ENCODE peak calls at places on chromosomes 7 and 10, in six cellular contexts. A, R, Z, W, O and E are unnamed samples.

GRCh38 chr10:90313548-90314325 is 544.1 kb downstream of the HTR7 start:
- DNase-seq in W (no peak), R (no peak), O (no peak), A (no peak), Z (peak), E (no peak)

GRCh38 chr10:33145451-33146188 is 187.6 kb upstream of the ITGB1 start:
- DNase-seq in W (peak), Z (no peak), O (no peak), A (no peak), R (no peak), E (no peak)

GRCh38 chr10:44976352-44977198 is 2.0 kb downstream of the DEPP1 start:
- DNase-seq in A (no peak), O (no peak), W (no peak), Z (no peak), R (no peak), E (no peak)

GRCh38 chr7:7595451-7595850 is 28.8 kb downstream of the MIOS start:
- DNase-seq in Z (peak), O (no peak), R (peak), A (peak), W (peak), E (peak)

GRCh38 chr7:44998153-44998871 is 1.7 kb upstream of the CCM2 start:
- DNase-seq in R (no peak), A (no peak), W (no peak), Z (no peak), O (no peak), E (no peak)

GRCh38 chr7:158386866-158387820 is 200.5 kb downstream of the PTPRN2 start:
- DNase-seq in O (no peak), R (no peak), Z (no peak), W (no peak), A (no peak), E (no peak)

GRCh38 chr7:16883918-16884317 is 2.1 kb upstream of the AGR3 start:
- DNase-seq in Z (no peak), W (no peak), A (no peak), R (no peak), O (no peak), E (no peak)

GRCh38 chr7:21260939-21261338 is 166.9 kb upstream of the SP4 start:
- DNase-seq in R (no peak), W (no peak), Z (no peak), O (no peak), A (no peak), E (peak)

GRCh38 chr7:14332155-14332554 is 342.7 kb upstream of the ETV1 start:
- DNase-seq in R (no peak), O (no peak), Z (peak), W (no peak), A (no peak), E (no peak)

GRCh38 chr10:118251791-118252190 is 90.3 kb downstream of the FAM204A start:
- DNase-seq in O (no peak), Z (no peak), W (no peak), R (no peak), A (no peak), E (no peak)

GRCh38 chr10:4767033-4767814 is 58.8 kb upstream of the AKR1E2 start:
- DNase-seq in R (peak), O (no peak), W (peak), A (peak), Z (peak), E (peak)

GRCh38 chr10:12243860-12244620 is 48.1 kb downstream of the CDC123 start:
- DNase-seq in Z (no peak), W (no peak), O (peak), A (no peak), R (no peak), E (no peak)

GRCh38 chr10:45532501-45532900 is 140.1 kb downstream of the ZFAND4 start:
- DNase-seq in W (no peak), R (no peak), O (no peak), Z (no peak), A (no peak), E (no peak)

GRCh38 chr7:41911792-41912191 is 208.9 kb upstream of the INHBA start:
- DNase-seq in R (no peak), O (no peak), Z (peak), W (no peak), A (no peak), E (no peak)

GRCh38 chr10:32961892-32962369 is 3.9 kb upstream of the ITGB1 start:
- DNase-seq in R (peak), Z (peak), O (no peak), A (peak), W (peak), E (no peak)

GRCh38 chr7:128889121-128889520 is 21.4 kb downstream of the KCP start:
- DNase-seq in Z (no peak), R (no peak), O (no peak), A (no peak), W (no peak), E (no peak)

GRCh38 chr7:143372070-143372469 is 9.1 kb upstream of the ZYX start:
- DNase-seq in A (no peak), Z (no peak), R (no peak), W (no peak), O (no peak), E (no peak)

GRCh38 chr7:141991144-141991543 is 4.5 kb upstream of the MGAM start:
- DNase-seq in Z (no peak), R (no peak), O (no peak), A (no peak), W (no peak), E (no peak)

GRCh38 chr10:31004611-31005193 is 27.0 kb downstream of the ZNF438 start:
- DNase-seq in A (peak), R (no peak), Z (peak), O (no peak), W (no peak), E (no peak)

GRCh38 chr10:62422068-62422590 is 48.0 kb downstream of the ZNF365 start:
- DNase-seq in A (no peak), R (peak), W (no peak), O (no peak), Z (peak), E (no peak)

GRCh38 chr7:43485580-43485979 is 97.3 kb upstream of the STK17A start:
- DNase-seq in W (no peak), Z (no peak), R (no peak), A (no peak), O (no peak), E (no peak)

GRCh38 chr7:24755541-24756416 is 1.5 kb downstream of the GSDME start:
- DNase-seq in W (peak), R (no peak), O (peak), A (no peak), Z (peak), E (no peak)

GRCh38 chr10:23826399-23826798 is 382.5 kb upstream of the KIAA1217 start:
- DNase-seq in A (peak), Z (no peak), W (peak), O (no peak), R (peak), E (peak)

GRCh38 chr7:47373871-47374451 is 207.9 kb downstream of the TNS3 start:
- DNase-seq in W (no peak), A (no peak), O (no peak), Z (no peak), R (no peak), E (no peak)
- TF ChIP-seq BHLHE40 in W (no peak), A (no peak), O (no peak), Z (no peak), R (no peak), E (no peak)

DNA sequence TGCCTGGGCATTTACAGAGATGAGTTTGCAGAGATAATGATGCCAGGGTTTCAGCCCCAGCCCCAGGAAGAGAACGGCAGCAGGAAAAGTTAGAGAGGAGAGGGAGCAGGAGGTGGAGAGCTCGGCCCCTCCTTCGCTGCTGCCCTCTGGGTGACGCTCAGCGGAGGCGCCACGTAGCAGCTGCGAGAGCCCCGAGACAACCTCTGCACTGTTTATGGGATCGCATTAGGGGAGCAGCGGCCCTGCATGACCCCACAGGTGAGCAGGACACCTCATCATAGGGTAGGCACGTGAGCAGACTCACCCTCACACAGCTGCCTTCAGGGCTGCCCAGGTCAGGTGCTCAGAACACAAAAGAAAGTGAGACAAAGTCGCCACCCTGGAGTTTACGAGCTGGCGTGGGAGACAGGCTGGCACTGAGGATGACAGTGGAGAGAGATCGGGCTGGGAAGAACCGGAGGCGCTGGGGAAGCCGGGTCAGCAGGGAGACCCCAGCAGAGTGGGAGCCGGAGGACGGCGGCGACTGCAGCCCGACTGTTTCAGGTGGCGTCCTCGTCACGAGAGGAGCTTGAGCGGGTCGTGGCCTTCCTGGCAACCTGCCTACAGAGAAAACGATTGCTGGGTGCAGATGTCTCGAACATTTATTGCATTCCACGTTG is 83.2 kb upstream of the INSIG1 start:
- DNase-seq in O (no peak), R (peak), A (no peak), Z (no peak), W (no peak), E (no peak)
- TF ChIP-seq BHLHE40 in O (no peak), R (peak), A (no peak), Z (peak), W (no peak), E (no peak)

DNA sequence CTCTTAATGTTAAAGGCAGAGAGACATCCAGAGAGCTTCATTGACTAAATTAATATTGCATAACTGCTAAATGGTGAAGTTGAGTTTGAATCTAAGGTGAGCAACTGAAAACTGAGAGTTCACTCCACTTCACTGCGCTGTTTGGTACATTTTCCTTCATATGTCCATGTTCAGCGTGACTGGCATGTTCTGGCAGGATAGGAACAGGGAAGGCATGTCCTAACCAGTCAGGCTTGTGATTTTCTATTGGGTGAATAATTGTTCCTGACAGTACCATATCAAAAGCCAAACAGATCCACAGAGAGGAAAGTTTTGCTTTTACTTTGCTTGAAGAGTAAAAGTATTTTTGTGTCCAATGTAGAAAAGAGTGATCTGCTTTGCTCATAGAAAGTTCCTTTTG is 53.2 kb downstream of the WDFY4 start:
- DNase-seq in A (no peak), O (no peak), Z (no peak), R (no peak), W (no peak), E (no peak)
- TF ChIP-seq BHLHE40 in A (no peak), O (no peak), Z (no peak), R (no peak), W (no peak), E (no peak)

GRCh38 chr7:31791881-31792280 is 104.9 kb downstream of the PPP1R17 start:
- DNase-seq in O (no peak), R (no peak), A (no peak), W (no peak), Z (peak), E (no peak)

GRCh38 chr7:31796375-31796774 is 109.4 kb downstream of the PPP1R17 start:
- DNase-seq in Z (peak), W (no peak), O (no peak), A (no peak), R (no peak), E (no peak)

GRCh38 chr7:31788891-31789680 is 102.1 kb downstream of the PPP1R17 start:
- DNase-seq in Z (peak), R (no peak), A (no peak), O (no peak), W (no peak), E (no peak)

GRCh38 chr7:31794851-31795250 is 107.8 kb downstream of the PPP1R17 start:
- DNase-seq in A (no peak), R (no peak), O (no peak), W (no peak), Z (no peak), E (no peak)
- TF ChIP-seq BHLHE40 in A (no peak), R (no peak), O (no peak), W (no peak), Z (no peak), E (no peak)

GRCh38 chr7:38796636-38797501 is 112.1 kb downstream of the VPS41 start:
- DNase-seq in Z (peak), W (peak), A (peak), R (peak), O (peak), E (peak)
- TF ChIP-seq BHLHE40 in Z (no peak), W (no peak), A (no peak), R (no peak), O (no peak), E (no peak)

GRCh38 chr10:113644185-113645120 is 19.4 kb downstream of the NRAP start:
- DNase-seq in W (peak), R (no peak), O (no peak), Z (peak), A (no peak), E (no peak)
- TF ChIP-seq BHLHE40 in W (no peak), R (no peak), O (no peak), Z (no peak), A (no peak), E (no peak)

GRCh38 chr7:106102387-106102966 is 9.6 kb downstream of the SYPL1 start:
- DNase-seq in Z (no peak), A (no peak), R (peak), W (no peak), O (no peak), E (no peak)
- TF ChIP-seq BHLHE40 in Z (no peak), A (no peak), R (no peak), W (no peak), O (no peak), E (no peak)

GRCh38 chr7:70044064-70044463 is 445.8 kb downstream of the AUTS2 start:
- DNase-seq in W (no peak), R (no peak), Z (no peak), A (no peak), O (no peak), E (peak)

GRCh38 chr7:70044525-70044924 is 446.2 kb downstream of the AUTS2 start:
- DNase-seq in W (no peak), O (no peak), A (no peak), Z (no peak), R (no peak), E (no peak)

GRCh38 chr7:70042533-70042932 is 444.3 kb downstream of the AUTS2 start:
- DNase-seq in A (no peak), O (no peak), R (no peak), Z (no peak), W (no peak), E (no peak)

GRCh38 chr7:70043139-70043538 is 444.9 kb downstream of the AUTS2 start:
- DNase-seq in A (no peak), W (no peak), O (no peak), Z (no peak), R (no peak), E (no peak)

GRCh38 chr7:70040971-70041766 is 442.9 kb downstream of the AUTS2 start:
- DNase-seq in Z (no peak), W (no peak), A (peak), R (peak), O (no peak), E (no peak)
- TF ChIP-seq BHLHE40 in Z (no peak), W (no peak), A (no peak), R (no peak), O (no peak), E (no peak)

GRCh38 chr7:127514499-127514898 is 70.9 kb downstream of the GCC1 start:
- DNase-seq in R (peak), O (no peak), W (peak), A (peak), Z (peak), E (peak)
- TF ChIP-seq BHLHE40 in R (no peak), O (no peak), W (no peak), A (no peak), Z (no peak), E (no peak)